ENCODE peak calls at places on chromosome 15, in six cellular contexts. C, T, K, O, V and J are unnamed samples.

GRCh38 chr15:40955930-40956542 is 2.8 kb downstream of the CHAC1 start:
- DNase-seq in C (no peak), T (no peak), K (no peak), O (no peak), V (no peak), J (no peak)

GRCh38 chr15:101651753-101652097 is 456 bp downstream of the TM2D3 start:
- DNase-seq in C (no peak), T (no peak), K (no peak), O (no peak), V (no peak), J (no peak)

GRCh38 chr15:31150732-31151212 is 49.2 kb upstream of the TRPM1 start:
- DNase-seq in C (no peak), T (no peak), K (peak; percentile 59), O (no peak), V (no peak), J (peak; percentile 95)

GRCh38 chr15:59918994-59919951 is 84.8 kb upstream of the FOXB1 start:
- DNase-seq in C (peak; percentile 84), T (no peak), K (peak; percentile 27), O (no peak), V (no peak), J (peak; percentile 89)

GRCh38 chr15:74133071-74133702 is 2.8 kb downstream of the ISLR2 start:
- DNase-seq in C (no peak), T (no peak), K (no peak), O (no peak), V (no peak), J (no peak)

GRCh38 chr15:73813071-73813470 is 59.9 kb upstream of the INSYN1 start:
- DNase-seq in C (no peak), T (no peak), K (no peak), O (no peak), V (no peak), J (no peak)

GRCh38 chr15:101288905-101289513 is 6.0 kb downstream of the SNRPA1 start:
- DNase-seq in C (peak; percentile 36), T (no peak), K (no peak), O (no peak), V (no peak), J (no peak)

GRCh38 chr15:94059188-94059587 is 172.2 kb upstream of the MCTP2 start:
- DNase-seq in C (no peak), T (no peak), K (no peak), O (no peak), V (no peak), J (no peak)

GRCh38 chr15:42027521-42027920 is 6.7 kb upstream of the PLA2G4E start:
- DNase-seq in C (no peak), T (no peak), K (no peak), O (no peak), V (no peak), J (no peak)

GRCh38 chr15:98734472-98735284 is 86.3 kb downstream of the IGF1R start:
- DNase-seq in C (no peak), T (no peak), K (no peak), O (no peak), V (no peak), J (no peak)

GRCh38 chr15:56824174-56824573 is 90.9 kb upstream of the ZNF280D start:
- DNase-seq in C (no peak), T (no peak), K (no peak), O (no peak), V (no peak), J (no peak)

GRCh38 chr15:77028451-77029165 is 33.7 kb downstream of the PSTPIP1 start:
- DNase-seq in C (no peak), T (no peak), K (no peak), O (no peak), V (no peak), J (no peak)

GRCh38 chr15:94446441-94446840 is 215.1 kb downstream of the MCTP2 start:
- DNase-seq in C (no peak), T (no peak), K (no peak), O (no peak), V (no peak), J (no peak)

GRCh38 chr15:41561777-41562145 is 2.7 kb downstream of the TYRO3 start:
- DNase-seq in C (no peak), T (peak; percentile 64), K (no peak), O (peak; percentile 36), V (no peak), J (no peak)

GRCh38 chr15:89458440-89458839 is 37.9 kb downstream of the RHCG start:
- DNase-seq in C (peak; percentile 44), T (no peak), K (peak; percentile 93), O (no peak), V (no peak), J (no peak)

GRCh38 chr15:24772709-24773373 is 97.3 kb downstream of the NPAP1 start:
- DNase-seq in C (no peak), T (peak; percentile 23), K (peak; percentile 34), O (peak; percentile 52), V (no peak), J (peak; percentile 29)

GRCh38 chr15:101357885-101358284 is 62.8 kb upstream of the SNRPA1 start:
- DNase-seq in C (no peak), T (no peak), K (no peak), O (no peak), V (no peak), J (no peak)

GRCh38 chr15:64651573-64652260 is 123.7 kb downstream of the RBPMS2 start:
- DNase-seq in C (peak; percentile 63), T (no peak), K (peak; percentile 28), O (no peak), V (no peak), J (no peak)

GRCh38 chr15:63080638-63081250 is 38.2 kb downstream of the TPM1 start:
- DNase-seq in C (no peak), T (no peak), K (no peak), O (no peak), V (no peak), J (no peak)

GRCh38 chr15:74257105-74257504 is 21.0 kb downstream of the CCDC33 start:
- DNase-seq in C (no peak), T (no peak), K (no peak), O (no peak), V (no peak), J (no peak)

GRCh38 chr15:40104865-40105516 is 3.7 kb downstream of the BMF start:
- DNase-seq in C (peak; percentile 65), T (peak; percentile 67), K (peak; percentile 88), O (no peak), V (peak; percentile 97), J (no peak)

GRCh38 chr15:77034620-77035467 is 36.1 kb downstream of the TSPAN3 start:
- DNase-seq in C (no peak), T (no peak), K (no peak), O (no peak), V (no peak), J (no peak)

GRCh38 chr15:68578960-68579935 is at the start of gene CORO2B:
- DNase-seq in C (no peak), T (no peak), K (no peak), O (no peak), V (no peak), J (no peak)

GRCh38 chr15:42495361-42496212 is at the start of gene SNAP23:
- DNase-seq in C (peak; percentile 83), T (peak; percentile 83), K (peak; percentile 87), O (peak; percentile 91), V (peak; percentile 98), J (peak; percentile 76)

GRCh38 chr15:100628746-100629145 is 26.4 kb downstream of the ASB7 start:
- DNase-seq in C (no peak), T (no peak), K (no peak), O (no peak), V (no peak), J (no peak)

GRCh38 chr15:101045835-101046691 is 126.9 kb downstream of the LRRK1 start:
- DNase-seq in C (no peak), T (no peak), K (no peak), O (no peak), V (peak; percentile 74), J (no peak)

GRCh38 chr15:96337354-96337990 is 7.0 kb downstream of the NR2F2 start:
- DNase-seq in C (no peak), T (no peak), K (no peak), O (no peak), V (peak; percentile 66), J (no peak)
- H3K27ac ChIP-seq in C (no peak overlapping the region), T (no peak overlapping the region), K (no peak overlapping the region), O (peak overlapping the region; percentile 78), V (peak overlapping the region; percentile 97), J (peak overlapping the region; percentile 94)

GRCh38 chr15:65789105-65789504 is 3.0 kb downstream of the DENND4A start:
- DNase-seq in C (no peak), T (no peak), K (no peak), O (no peak), V (no peak), J (no peak)

GRCh38 chr15:65791335-65792129 is 561 bp downstream of the DENND4A start:
- DNase-seq in C (no peak), T (peak; percentile 43), K (peak; percentile 60), O (no peak), V (peak; percentile 94), J (no peak)

GRCh38 chr15:65792130-65792987 is at the start of gene DENND4A:
- DNase-seq in C (peak; percentile 86), T (peak; percentile 89), K (peak; percentile 99), O (peak; percentile 95), V (peak; percentile 99), J (peak; percentile 83)

GRCh38 chr15:65789759-65790158 is 2.3 kb downstream of the DENND4A start:
- DNase-seq in C (no peak), T (no peak), K (no peak), O (no peak), V (no peak), J (no peak)

DNA sequence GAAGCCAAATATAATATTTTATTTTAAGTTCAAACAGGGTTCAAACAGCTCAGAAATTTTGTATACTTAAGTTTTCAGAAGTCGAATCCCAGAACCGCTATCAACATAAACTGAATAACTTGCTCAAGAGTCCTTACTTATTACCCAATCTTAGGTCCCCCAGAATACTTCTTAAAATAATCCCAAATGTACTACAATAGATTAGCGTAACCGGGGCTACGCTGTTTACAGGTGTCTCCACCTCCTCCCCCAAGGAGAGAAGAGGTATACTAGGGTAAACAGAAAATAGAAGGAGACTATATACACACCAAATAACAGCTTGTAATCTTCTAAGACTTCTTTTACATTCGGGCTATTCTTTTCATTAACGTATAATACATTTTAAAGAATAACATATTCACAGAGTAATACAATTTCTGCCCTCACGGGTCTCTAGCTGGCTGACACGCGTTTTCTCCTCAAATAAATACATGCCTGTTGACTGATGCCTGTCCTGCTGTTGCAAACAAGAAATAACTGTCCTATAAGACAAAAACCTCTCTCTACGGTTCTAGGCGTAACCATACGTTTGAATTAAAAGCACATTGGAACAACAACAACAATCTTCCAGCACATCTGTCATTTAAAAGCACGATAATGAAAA is 1.3 kb downstream of the DENND4A start:
- DNase-seq in C (no peak), T (no peak), K (no peak), O (no peak), V (no peak), J (no peak)
- H3K27ac ChIP-seq in C (peak overlapping the region; percentile 23), T (peak overlapping the region; percentile 84), K (no peak overlapping the region), O (peak overlapping the region; percentile 21), V (peak overlapping the region; percentile 100), J (peak overlapping the region; percentile 82)

DNA sequence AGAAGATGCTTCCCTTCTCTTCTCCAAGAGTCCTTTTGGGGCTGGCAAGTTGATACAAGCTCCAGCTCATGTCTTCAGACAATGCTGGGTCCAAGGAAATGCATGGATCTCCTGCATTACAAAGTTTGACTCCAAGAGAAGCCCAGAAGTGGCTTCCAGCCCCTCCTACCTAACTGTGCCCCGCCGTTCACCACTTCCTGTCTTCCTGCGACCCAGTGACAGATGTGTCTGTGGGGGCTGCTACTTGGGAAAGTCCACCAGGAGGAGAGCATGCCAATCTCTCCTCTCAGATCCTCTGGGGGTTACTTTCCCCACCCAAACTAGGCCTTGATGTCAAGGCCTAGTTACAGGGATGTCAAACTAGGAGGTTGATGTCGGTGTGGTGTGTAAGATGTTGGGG is 133.6 kb upstream of the RASGRP1 start:
- DNase-seq in C (no peak), T (no peak), K (no peak), O (no peak), V (no peak), J (no peak)
- H3K27ac ChIP-seq in C (no peak overlapping the region), T (no peak overlapping the region), K (no peak overlapping the region), O (no peak overlapping the region), V (no peak overlapping the region), J (no peak overlapping the region)

GRCh38 chr15:81813215-81813614 is 232.6 kb downstream of the MEX3B start:
- DNase-seq in C (no peak), T (no peak), K (peak; percentile 40), O (no peak), V (peak; percentile 24), J (no peak)
- H3K27ac ChIP-seq in C (no peak overlapping the region), T (no peak overlapping the region), K (no peak overlapping the region), O (no peak overlapping the region), V (no peak overlapping the region), J (no peak overlapping the region)